ENCODE peak calls at places on chromosomes 3 and 15, in six cellular contexts. A is stimulated activated CD8-positive, alpha-beta memory T cell treated with anti-CD3 and anti-CD28 coated beads, Interleukin-15, amount 100 ng/mL, for 24 hours; I is heart right ventricle; J is Caki2; L is B cell; S is GM19239. X is an unnamed sample.

GRCh38 chr3:44000586-44000985 is 241.1 kb upstream of the TOPAZ1 start:
- DNase-seq in J (peak; percentile 57), S (no peak), I (no peak), L (no peak), A (no peak), X (no peak)

GRCh38 chr3:118557513-118557912 is 477.1 kb downstream of the IGSF11 start:
- DNase-seq in L (no peak), A (no peak), I (no peak), J (no peak), S (no peak), X (no peak)

GRCh38 chr3:26099692-26100091 is 309.8 kb downstream of the OXSM start:
- DNase-seq in I (no peak), J (peak; percentile 66), A (no peak), S (no peak), L (no peak), X (no peak)

GRCh38 chr15:71471347-71471746 is 339.0 kb upstream of the NR2E3 start:
- DNase-seq in S (no peak), A (no peak), J (no peak), I (no peak), L (no peak), X (peak; percentile 37)

GRCh38 chr15:93028632-93029612 is 60.1 kb downstream of the RGMA start:
- DNase-seq in S (no peak), I (peak; percentile 86), J (no peak), L (no peak), A (no peak), X (peak; percentile 33)

GRCh38 chr15:33201376-33202189 is 7.1 kb upstream of the FMN1 start:
- DNase-seq in I (no peak), A (peak; percentile 14), S (peak; percentile 46), L (peak; percentile 56), J (peak; percentile 90), X (peak; percentile 45)

GRCh38 chr15:100759698-100760356 is 119.8 kb upstream of the ALDH1A3 start:
- DNase-seq in I (no peak), L (no peak), S (no peak), A (no peak), J (peak; percentile 83), X (peak; percentile 3)

GRCh38 chr3:33791477-33792166 is 6.8 kb upstream of the PDCD6IP start:
- DNase-seq in S (no peak), L (no peak), A (no peak), J (peak; percentile 82), I (no peak), X (no peak)

GRCh38 chr3:170233532-170233931 is 11.3 kb downstream of the PRKCI start:
- DNase-seq in I (no peak), S (no peak), L (no peak), A (no peak), J (peak; percentile 80), X (no peak)

GRCh38 chr15:51155016-51155580 is 60.4 kb upstream of the TNFAIP8L3 start:
- DNase-seq in I (no peak), L (no peak), J (no peak), S (no peak), A (no peak), X (no peak)

GRCh38 chr15:93378547-93378946 is 289.5 kb upstream of the RGMA start:
- DNase-seq in A (no peak), J (no peak), S (no peak), L (no peak), I (no peak), X (no peak)

GRCh38 chr3:115961390-115961789 is 338.1 kb downstream of the GAP43 start:
- DNase-seq in J (no peak), A (no peak), I (no peak), S (no peak), L (no peak), X (no peak)

GRCh38 chr3:11245827-11246662 is 26.2 kb upstream of the ATG7 start:
- DNase-seq in S (no peak), A (no peak), I (no peak), L (no peak), J (no peak), X (no peak)

GRCh38 chr3:131386429-131386926 is 4.9 kb downstream of the NUDT16 start:
- DNase-seq in S (no peak), L (no peak), I (peak; percentile 51), A (no peak), J (no peak), X (no peak)

GRCh38 chr3:197512691-197513571 is 42.8 kb downstream of the BDH1 start:
- DNase-seq in I (no peak), J (no peak), S (no peak), L (no peak), A (no peak), X (no peak)

GRCh38 chr3:193593666-193594025 is 638 bp downstream of the OPA1 start:
- DNase-seq in I (no peak), L (no peak), S (no peak), J (no peak), A (no peak), X (peak; percentile 49)

GRCh38 chr3:55571913-55572312 is 84.8 kb upstream of the WNT5A start:
- DNase-seq in S (no peak), L (no peak), J (no peak), I (peak; percentile 68), A (no peak), X (no peak)

GRCh38 chr3:58824285-58824684 is 157.7 kb upstream of the FAM3D start:
- DNase-seq in L (no peak), I (peak; percentile 28), J (peak; percentile 48), A (no peak), S (no peak), X (peak; percentile 37)

GRCh38 chr3:11009898-11010297 is 17.4 kb downstream of the SLC6A1 start:
- DNase-seq in A (no peak), S (no peak), L (no peak), J (no peak), I (no peak), X (no peak)

GRCh38 chr15:60370804-60371700 is 26.7 kb downstream of the ANXA2 start:
- DNase-seq in S (no peak), A (no peak), L (no peak), J (peak; percentile 99), I (no peak), X (no peak)

GRCh38 chr3:58452176-58452575 is 18.5 kb upstream of the PDHB start:
- DNase-seq in S (no peak), I (no peak), L (no peak), J (no peak), A (no peak), X (no peak)

GRCh38 chr15:90219421-90220141 is 14.2 kb downstream of the CIB1 start:
- DNase-seq in I (peak; percentile 60), L (peak; percentile 67), S (no peak), A (peak; percentile 41), J (no peak), X (peak; percentile 78)

GRCh38 chr3:166734734-166735133 is 645.4 kb downstream of the ZBBX start:
- DNase-seq in I (no peak), L (no peak), S (no peak), A (no peak), J (no peak), X (no peak)

GRCh38 chr3:161560006-161560637 is 63.5 kb downstream of the OTOL1 start:
- DNase-seq in A (no peak), L (no peak), J (no peak), S (no peak), I (no peak), X (peak; percentile 2)

GRCh38 chr15:43215961-43216360 is 4.9 kb downstream of the EPB42 start:
- DNase-seq in I (no peak), J (no peak), S (no peak), A (no peak), L (no peak), X (no peak)

GRCh38 chr15:41892621-41893421 is 1.0 kb downstream of the SPTBN5 start:
- DNase-seq in I (peak; percentile 80), S (no peak), J (peak; percentile 7), L (no peak), A (no peak), X (no peak)

GRCh38 chr3:134718736-134719135 is 67.9 kb upstream of the KY start:
- DNase-seq in J (no peak), S (no peak), A (no peak), L (no peak), I (no peak), X (no peak)

GRCh38 chr3:42827023-42827422 is 17.8 kb downstream of the ACKR2 start:
- DNase-seq in L (no peak), A (no peak), J (no peak), S (no peak), I (no peak), X (no peak)

GRCh38 chr3:126846316-126846715 is 136.6 kb upstream of the PLXNA1 start:
- DNase-seq in L (no peak), J (no peak), A (no peak), S (no peak), I (no peak), X (no peak)

GRCh38 chr3:110094002-110094401 is 756.7 kb upstream of the DPPA4 start:
- DNase-seq in A (no peak), I (no peak), S (no peak), J (no peak), L (no peak), X (no peak)

GRCh38 chr3:137692803-137693431 is 71.2 kb upstream of the SOX14 start:
- DNase-seq in S (no peak), A (no peak), L (no peak), I (no peak), J (peak; percentile 6), X (peak; percentile 41)

GRCh38 chr3:14861031-14861430 is 42.3 kb downstream of the FGD5 start:
- DNase-seq in L (no peak), J (no peak), I (no peak), A (no peak), S (no peak), X (no peak)

GRCh38 chr3:65939184-65939583 is 99.5 kb downstream of the MAGI1 start:
- DNase-seq in J (no peak), A (no peak), S (no peak), I (no peak), L (no peak), X (no peak)

GRCh38 chr15:35857812-35858211 is 311.8 kb upstream of the DPH6 start:
- DNase-seq in L (no peak), A (no peak), I (no peak), J (no peak), S (no peak), X (no peak)

X was measured in GM13976.